ENCODE peak calls at places on chromosome 1, in four cellular contexts. H is lower lobe of right lung, M is left ventricle myocardium inferior, L is GM23338. Z is an unnamed sample.

GRCh38 chr1:1614204-1614953 is 921 bp upstream of the MIB2 start:
- DNase-seq in H (peak), M (no peak), L (no peak), Z (no peak)

GRCh38 chr1:229905031-229905545 is 161.9 kb upstream of the GALNT2 start:
- DNase-seq in H (no peak), M (no peak), L (no peak), Z (no peak)

GRCh38 chr1:105964879-105965278 is 1091.6 kb upstream of the PRMT6 start:
- DNase-seq in H (no peak), M (no peak), L (no peak), Z (no peak)

GRCh38 chr1:117732956-117733355 is 127.1 kb downstream of the TENT5C start:
- DNase-seq in H (no peak), M (no peak), L (no peak), Z (no peak)

GRCh38 chr1:206005761-206006160 is 2.6 kb upstream of the RAB7B start:
- DNase-seq in H (no peak), M (no peak), L (no peak), Z (no peak)

GRCh38 chr1:146019225-146020057 is 2.1 kb downstream of the HJV start:
- DNase-seq in H (no peak), M (no peak), L (peak), Z (no peak)

GRCh38 chr1:8879348-8880067 is 1.0 kb upstream of the ENO1 start:
- DNase-seq in H (no peak), M (peak), L (no peak), Z (no peak)

GRCh38 chr1:243325305-243325890 is 69.6 kb downstream of the SDCCAG8 start:
- DNase-seq in H (no peak), M (no peak), L (peak), Z (no peak)

GRCh38 chr1:196680107-196680506 is 28.3 kb downstream of the CFH start:
- DNase-seq in H (no peak), M (no peak), L (no peak), Z (no peak)

GRCh38 chr1:214264196-214264595 is 16.8 kb upstream of the SMYD2 start:
- DNase-seq in H (no peak), M (no peak), L (no peak), Z (no peak)

GRCh38 chr1:96073100-96073499 is 648.5 kb upstream of the PTBP2 start:
- DNase-seq in H (no peak), M (no peak), L (no peak), Z (no peak)

GRCh38 chr1:206537141-206537540 is 29.8 kb downstream of the RASSF5 start:
- DNase-seq in H (no peak), M (no peak), L (peak), Z (no peak)

GRCh38 chr1:218322762-218323161 is 22.4 kb upstream of the TGFB2 start:
- DNase-seq in H (no peak), M (no peak), L (no peak), Z (no peak)

GRCh38 chr1:45136984-45137383 is 69.4 kb downstream of the ZSWIM5 start:
- DNase-seq in H (no peak), M (no peak), L (no peak), Z (no peak)

GRCh38 chr1:204503913-204504519 is 9.4 kb upstream of the PIK3C2B start:
- DNase-seq in H (no peak), M (no peak), L (no peak), Z (no peak)

GRCh38 chr1:25545767-25546166 is 2.4 kb downstream of the LDLRAP1 start:
- DNase-seq in H (no peak), M (no peak), L (no peak), Z (no peak)

GRCh38 chr1:25544243-25544764 is 898 bp downstream of the LDLRAP1 start:
- DNase-seq in H (no peak), M (no peak), L (no peak), Z (no peak)

GRCh38 chr1:25548601-25549000 is 5.2 kb downstream of the LDLRAP1 start:
- DNase-seq in H (peak), M (no peak), L (no peak), Z (no peak)

GRCh38 chr1:25544819-25545218 is 1.4 kb downstream of the LDLRAP1 start:
- DNase-seq in H (peak), M (no peak), L (no peak), Z (peak)

DNA sequence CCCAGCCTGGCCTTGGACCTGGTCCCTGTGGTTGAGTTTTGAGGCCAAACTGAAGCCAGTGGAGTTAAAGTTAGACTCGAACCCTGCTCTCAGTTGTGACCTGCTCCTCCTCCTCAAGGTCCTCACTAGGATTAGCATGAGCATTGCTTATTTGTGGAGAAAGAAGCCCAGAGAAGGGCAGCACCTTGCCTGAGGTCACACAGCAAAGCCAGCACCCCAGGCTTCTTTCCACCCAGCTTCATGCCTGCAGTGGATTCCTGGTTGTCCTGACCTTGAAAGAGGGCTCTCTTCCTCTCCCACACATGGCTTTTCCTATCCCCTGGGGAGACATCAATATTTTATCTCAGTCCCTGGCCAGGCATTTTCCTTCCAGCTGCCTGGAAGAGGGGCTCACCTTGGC is 2.8 kb downstream of the LDLRAP1 start:
- DNase-seq in H (no peak), M (no peak), L (no peak), Z (no peak)
- TF ChIP-seq CTCF in H (no peak), M (no peak), L (no peak), Z (no peak)

GRCh38 chr1:66242646-66243547 is 291.1 kb upstream of the SGIP1 start:
- DNase-seq in H (peak), M (peak), L (peak), Z (peak)
- H3K27ac ChIP-seq in H (no peak), M (no peak), L (no peak), Z (no peak)

GRCh38 chr1:225866061-225866844 is 15.9 kb downstream of the TMEM63A start:
- DNase-seq in H (no peak), M (no peak), L (no peak), Z (no peak)

GRCh38 chr1:225862581-225862950 is 19.6 kb downstream of the TMEM63A start:
- DNase-seq in H (no peak), M (no peak), L (no peak), Z (no peak)

GRCh38 chr1:225866981-225867380 is 15.2 kb downstream of the TMEM63A start:
- DNase-seq in H (no peak), M (no peak), L (no peak), Z (no peak)

GRCh38 chr1:225863167-225863566 is 19.0 kb downstream of the TMEM63A start:
- DNase-seq in H (no peak), M (no peak), L (no peak), Z (no peak)

GRCh38 chr1:225865514-225865913 is 16.7 kb downstream of the TMEM63A start:
- DNase-seq in H (no peak), M (no peak), L (no peak), Z (no peak)
- H3K4me3 ChIP-seq in H (no peak), M (no peak), L (no peak), Z (no peak)

DNA sequence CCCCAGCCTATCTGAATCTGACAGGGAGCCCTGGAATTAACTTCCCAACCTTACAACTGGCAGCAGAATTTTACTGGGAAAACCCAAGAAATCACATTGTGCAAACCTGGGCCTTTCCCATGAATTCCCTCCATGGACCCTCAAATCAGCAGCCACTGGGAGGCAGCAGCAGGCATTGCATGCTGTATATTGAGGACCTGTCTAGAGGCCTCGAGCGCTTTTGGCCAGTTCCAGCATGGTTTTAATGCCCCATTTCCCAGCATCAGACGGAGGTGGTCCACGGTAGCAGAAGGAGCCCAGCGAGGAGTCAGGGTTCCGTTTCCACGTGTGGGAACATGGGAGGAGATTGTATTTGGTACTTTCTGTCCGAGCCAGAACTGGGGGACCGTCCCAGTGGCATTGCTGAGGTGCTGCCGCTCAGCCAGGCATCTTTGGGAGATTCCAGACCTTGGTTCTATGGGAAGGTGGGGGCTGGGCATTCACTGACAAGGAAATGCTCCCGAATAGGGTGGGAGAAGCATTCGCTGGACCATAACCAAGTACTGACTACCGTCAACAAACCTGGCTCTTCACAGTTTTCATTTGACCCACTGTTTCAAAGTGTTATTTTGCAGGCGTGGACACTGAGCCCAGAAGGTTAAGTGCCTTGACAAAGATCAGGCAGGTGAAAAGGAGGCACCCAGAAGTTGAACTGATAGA is 15.9 kb downstream of the BMP8A start:
- DNase-seq in H (no peak), M (no peak), L (peak), Z (no peak)
- TF ChIP-seq CTCF in H (no peak), M (no peak), L (peak), Z (no peak)

GRCh38 chr1:46513536-46513935 is 23.9 kb downstream of the DMBX1 start:
- DNase-seq in H (no peak), M (no peak), L (no peak), Z (no peak)
- H3K27ac ChIP-seq in H (no peak), M (no peak), L (no peak), Z (no peak)

GRCh38 chr1:93205892-93206566 is 25.5 kb downstream of the CCDC18 start:
- DNase-seq in H (no peak), M (no peak), L (no peak), Z (no peak)

GRCh38 chr1:93206567-93206954 is 26.0 kb downstream of the CCDC18 start:
- DNase-seq in H (no peak), M (no peak), L (no peak), Z (no peak)

GRCh38 chr1:93207211-93207610 is 26.7 kb downstream of the CCDC18 start:
- DNase-seq in H (no peak), M (no peak), L (no peak), Z (no peak)
- H3K4me3 ChIP-seq in H (no peak), M (no peak), L (no peak), Z (no peak)

DNA sequence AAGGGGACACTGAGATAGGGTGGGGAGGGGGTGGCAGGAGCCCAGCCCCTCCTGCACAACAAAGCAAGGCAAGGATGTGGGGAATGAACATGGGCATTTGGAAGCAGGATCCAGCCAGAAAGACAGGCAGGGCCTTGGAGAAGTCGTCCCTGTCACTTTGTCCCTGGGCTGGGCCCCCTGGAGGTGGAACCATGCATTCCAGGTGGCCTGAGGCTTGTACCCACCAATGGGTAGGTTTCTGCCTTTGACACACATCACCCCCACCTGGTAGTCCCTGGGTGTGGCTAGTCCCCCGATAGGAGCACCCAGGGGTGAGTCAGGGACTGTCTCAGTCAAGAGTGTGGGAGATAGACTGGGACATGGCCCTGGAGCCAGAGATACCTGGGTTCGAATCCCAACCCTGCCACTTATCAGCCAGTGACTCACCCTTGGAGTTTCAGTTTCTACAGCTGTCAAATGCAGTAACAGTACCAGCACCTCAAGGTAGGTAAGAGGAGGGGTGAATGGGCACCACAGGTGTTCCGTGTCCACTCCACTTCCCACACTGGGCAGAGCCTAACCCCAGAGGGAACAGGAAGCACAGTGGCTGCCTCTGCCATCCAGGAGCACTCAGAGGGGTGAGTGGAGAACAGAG is 10.0 kb downstream of the PLA2G2D start:
- DNase-seq in H (no peak), M (no peak), L (no peak), Z (no peak)
- TF ChIP-seq CTCF in H (no peak), M (no peak), L (no peak), Z (no peak)

DNA sequence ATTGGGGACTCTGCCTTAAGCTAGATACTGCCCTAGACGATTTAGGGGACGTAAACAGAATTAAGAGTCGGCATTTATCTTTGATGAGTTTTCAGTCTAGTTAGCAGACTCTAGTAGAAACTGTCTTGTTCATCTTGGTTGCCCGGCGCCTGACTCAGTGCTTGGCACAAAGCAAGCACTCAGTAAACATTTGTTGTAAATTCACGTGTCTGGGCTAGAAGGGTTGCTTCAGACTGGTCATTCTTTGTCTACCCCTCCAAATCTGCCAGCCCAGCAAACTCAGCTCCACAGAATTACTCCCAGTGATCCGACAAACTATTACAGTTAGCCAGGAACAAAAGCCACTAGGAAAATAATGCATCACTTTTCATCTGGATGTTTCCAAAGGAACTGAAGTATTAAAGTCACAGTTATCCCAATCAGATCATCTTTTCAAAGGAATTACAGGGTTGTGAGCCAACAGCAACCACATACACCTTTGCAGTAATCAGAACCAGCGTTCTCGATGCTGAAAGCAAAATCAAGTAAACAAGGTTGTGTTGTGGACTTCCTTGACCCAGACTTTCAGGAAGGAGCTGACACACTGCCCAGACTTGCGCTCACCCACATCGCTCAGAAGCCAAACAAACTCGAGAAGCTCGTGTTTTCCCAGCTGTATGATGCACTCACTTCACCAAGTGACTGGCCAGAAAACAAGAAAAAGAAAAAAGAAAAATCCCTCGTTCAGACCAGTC is 66.5 kb upstream of the GADD45A start:
- DNase-seq in H (no peak), M (no peak), L (no peak), Z (peak)
- H3K27ac ChIP-seq in H (peak), M (peak), L (no peak), Z (peak)

DNA sequence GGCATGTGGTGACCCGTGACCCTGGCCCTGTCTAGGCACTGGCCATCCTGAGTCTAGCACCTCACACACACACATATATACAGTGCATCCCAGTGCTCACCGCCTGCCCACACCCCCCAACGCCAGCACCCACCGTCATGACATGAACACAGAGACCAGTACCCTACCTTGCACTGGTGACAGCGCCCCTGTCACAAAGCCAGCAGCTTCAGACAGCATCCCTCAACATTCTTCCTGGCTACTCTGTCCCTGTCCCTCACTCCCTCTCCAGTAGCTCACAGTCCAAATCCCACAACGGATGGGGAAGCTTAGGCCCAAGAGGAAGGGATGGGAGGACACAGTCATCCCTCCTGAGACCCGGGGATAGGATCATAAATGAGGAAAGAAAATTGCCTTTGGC is 27.1 kb downstream of the AHDC1 start:
- DNase-seq in H (no peak), M (peak), L (no peak), Z (no peak)
- H3K4me3 ChIP-seq in H (no peak), M (peak), L (no peak), Z (peak)